ENCODE peak calls at places on chromosomes 13 and 19, in six cellular contexts. U, Y, M, T, E and S are unnamed samples.

GRCh38 chr13:67518785-67519184 is 288.6 kb upstream of the PCDH9 start:
- DNase-seq in M (no peak), E (no peak), Y (no peak), U (no peak), T (no peak), S (no peak)

GRCh38 chr19:45098521-45099464 is 5.8 kb downstream of the PPP1R37 start:
- DNase-seq in M (peak), Y (peak), E (no peak), T (no peak), U (no peak), S (no peak)

GRCh38 chr19:35204799-35205732 is 23.5 kb downstream of the FAM187B start:
- DNase-seq in T (no peak), Y (no peak), E (no peak), U (no peak), M (no peak), S (no peak)

GRCh38 chr13:23628765-23629565 is 58.8 kb downstream of the TNFRSF19 start:
- DNase-seq in Y (no peak), M (no peak), U (no peak), T (no peak), E (no peak), S (no peak)

GRCh38 chr19:3785464-3785937 is 680 bp downstream of the MATK start:
- DNase-seq in Y (no peak), E (no peak), T (no peak), U (no peak), M (no peak), S (no peak)

GRCh38 chr13:107370036-107370785 is 802.3 kb upstream of the ARGLU1 start:
- DNase-seq in T (no peak), U (no peak), M (peak), E (no peak), Y (no peak), S (no peak)

GRCh38 chr13:43939149-43939548 is 59.4 kb downstream of the LACC1 start:
- DNase-seq in T (no peak), U (no peak), M (no peak), E (no peak), Y (no peak), S (no peak)

GRCh38 chr13:25059943-25060342 is 36.0 kb upstream of the PABPC3 start:
- DNase-seq in E (no peak), M (no peak), Y (no peak), T (no peak), U (no peak), S (no peak)

GRCh38 chr13:91539458-91540156 is 141.2 kb downstream of the GPC5 start:
- DNase-seq in U (no peak), Y (no peak), M (no peak), T (no peak), E (no peak), S (no peak)

GRCh38 chr19:29318581-29318980 is 105.6 kb upstream of the UQCRFS1 start:
- DNase-seq in M (no peak), Y (no peak), T (no peak), U (no peak), E (no peak), S (no peak)

GRCh38 chr13:43054803-43055802 is 31.7 kb downstream of the DNAJC15 start:
- DNase-seq in E (no peak), U (peak), Y (peak), T (no peak), M (peak), S (peak)

GRCh38 chr19:6087074-6087506 is 23.2 kb downstream of the RFX2 start:
- DNase-seq in Y (no peak), E (no peak), T (no peak), M (no peak), U (no peak), S (no peak)

GRCh38 chr13:98915563-98916348 is 62.1 kb downstream of the DOCK9 start:
- DNase-seq in T (no peak), Y (no peak), U (peak), M (no peak), E (no peak), S (no peak)

GRCh38 chr13:26614721-26615120 is 57.2 kb downstream of the WASF3 start:
- DNase-seq in T (no peak), M (no peak), U (no peak), Y (no peak), E (no peak), S (no peak)